ENCODE peak calls at places on chromosomes 13 and 19, in nine cellular contexts. N, S, G, L, U, J, D, B and Y are unnamed samples.

GRCh38 chr19:5827891-5828660 is 11.4 kb downstream of the FUT6 start:
- DNase-seq in B (peak), D (peak), S (peak), G (peak), U (peak), J (peak), L (peak), N (peak), Y (peak)

GRCh38 chr19:15913384-15913783 is 15.5 kb upstream of the CYP4F2 start:
- DNase-seq in L (no peak), S (no peak), N (no peak), J (no peak), G (no peak), B (no peak), U (no peak), D (no peak), Y (no peak)

GRCh38 chr19:14428882-14429416 is 4.2 kb upstream of the PKN1 start:
- DNase-seq in J (no peak), S (no peak), U (no peak), D (no peak), B (no peak), L (no peak), G (no peak), N (no peak), Y (no peak)

GRCh38 chr13:96532804-96533203 is 442.9 kb downstream of the HS6ST3 start:
- DNase-seq in N (no peak), L (no peak), U (no peak), G (no peak), J (no peak), S (no peak), D (no peak), B (no peak), Y (no peak)

GRCh38 chr13:64332048-64332447 is 2898.1 kb downstream of the PCDH9 start:
- DNase-seq in S (no peak), J (no peak), U (no peak), D (no peak), G (no peak), N (no peak), B (no peak), L (no peak), Y (no peak)

GRCh38 chr13:52599037-52599852 is 43.0 kb upstream of the HNRNPA1L2 start:
- DNase-seq in S (no peak), D (no peak), U (no peak), N (no peak), J (peak), B (peak), G (no peak), L (no peak), Y (no peak)

GRCh38 chr19:5137114-5137513 is 168.2 kb downstream of the KDM4B start:
- DNase-seq in G (no peak), S (no peak), B (no peak), L (peak), U (no peak), D (no peak), J (no peak), N (no peak), Y (no peak)

GRCh38 chr19:46513461-46514236 is 18.0 kb upstream of the PNMA8B start:
- DNase-seq in B (peak), J (peak), N (peak), D (peak), S (no peak), L (peak), G (no peak), U (peak), Y (no peak)

GRCh38 chr13:31530883-31531282 is 208.4 kb upstream of the RXFP2 start:
- DNase-seq in L (no peak), N (no peak), S (no peak), J (no peak), B (no peak), D (no peak), U (no peak), G (no peak), Y (no peak)

GRCh38 chr13:35470671-35471465 is 5.6 kb downstream of the MAB21L1 start:
- DNase-seq in D (peak), G (no peak), N (no peak), B (no peak), J (peak), S (no peak), L (peak), U (no peak), Y (no peak)

GRCh38 chr19:43692364-43692763 is 22.4 kb upstream of the PLAUR start:
- DNase-seq in S (no peak), B (no peak), G (no peak), N (no peak), J (no peak), D (no peak), L (no peak), U (no peak), Y (no peak)

GRCh38 chr19:43691755-43692154 is 21.8 kb upstream of the PLAUR start:
- DNase-seq in G (no peak), L (no peak), J (no peak), U (no peak), B (no peak), S (no peak), D (no peak), N (no peak), Y (no peak)

GRCh38 chr19:43688059-43688763 is 18.2 kb upstream of the PLAUR start:
- DNase-seq in U (no peak), B (no peak), S (no peak), L (no peak), N (no peak), G (no peak), D (no peak), J (no peak), Y (no peak)

GRCh38 chr19:43690890-43691289 is 20.9 kb upstream of the PLAUR start:
- DNase-seq in D (no peak), U (no peak), L (no peak), G (no peak), J (no peak), B (no peak), N (no peak), S (no peak), Y (no peak)

GRCh38 chr19:43690444-43690843 is 20.5 kb upstream of the PLAUR start:
- DNase-seq in D (no peak), N (no peak), U (no peak), B (no peak), S (no peak), J (no peak), L (no peak), G (no peak), Y (no peak)
- H3K4me3 ChIP-seq in D (no peak), N (no peak), U (no peak), B (no peak), S (no peak), J (no peak), L (no peak), G (no peak), Y (no peak)

DNA sequence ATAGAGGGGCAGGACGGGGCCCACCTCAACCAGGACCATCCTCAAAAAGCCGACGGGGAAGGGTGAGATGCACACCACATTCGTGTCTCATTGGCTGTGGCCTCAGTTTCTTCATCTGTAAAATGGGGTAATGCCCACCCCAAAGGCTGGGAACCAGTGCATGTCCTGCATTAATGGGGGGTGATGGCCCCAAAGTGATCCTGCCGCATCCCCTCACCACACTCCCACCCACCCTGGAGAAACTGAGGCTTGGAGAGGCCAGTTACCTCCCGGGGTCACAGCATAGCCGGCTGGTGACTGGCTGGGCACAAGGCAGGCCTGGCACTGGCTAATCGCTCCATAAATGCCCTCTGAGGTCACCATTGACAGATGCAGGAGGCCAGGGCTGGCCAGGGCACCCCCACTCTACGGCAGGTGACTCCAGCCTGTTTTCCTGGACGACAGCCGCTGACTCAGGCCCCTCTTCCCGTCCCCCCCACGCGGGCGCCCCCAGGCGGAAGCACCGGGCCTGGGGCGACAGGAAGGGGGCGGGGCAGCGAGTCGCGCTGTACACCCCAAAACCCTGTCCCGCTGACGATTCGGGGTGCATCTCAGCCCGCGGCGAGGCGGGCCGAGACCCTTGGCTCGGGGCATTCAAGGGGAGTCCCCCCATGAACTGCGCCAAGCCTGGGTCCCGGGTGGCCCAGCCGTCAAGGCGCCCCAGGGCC is 483 bp upstream of the MIDN start:
- DNase-seq in G (no peak), S (no peak), J (peak), N (no peak), B (peak), D (peak), U (peak), L (peak), Y (no peak)
- TF ChIP-seq CTCF in G (no peak), S (no peak), J (peak), N (peak), B (peak), D (peak), U (peak), L (peak), Y (peak)

DNA sequence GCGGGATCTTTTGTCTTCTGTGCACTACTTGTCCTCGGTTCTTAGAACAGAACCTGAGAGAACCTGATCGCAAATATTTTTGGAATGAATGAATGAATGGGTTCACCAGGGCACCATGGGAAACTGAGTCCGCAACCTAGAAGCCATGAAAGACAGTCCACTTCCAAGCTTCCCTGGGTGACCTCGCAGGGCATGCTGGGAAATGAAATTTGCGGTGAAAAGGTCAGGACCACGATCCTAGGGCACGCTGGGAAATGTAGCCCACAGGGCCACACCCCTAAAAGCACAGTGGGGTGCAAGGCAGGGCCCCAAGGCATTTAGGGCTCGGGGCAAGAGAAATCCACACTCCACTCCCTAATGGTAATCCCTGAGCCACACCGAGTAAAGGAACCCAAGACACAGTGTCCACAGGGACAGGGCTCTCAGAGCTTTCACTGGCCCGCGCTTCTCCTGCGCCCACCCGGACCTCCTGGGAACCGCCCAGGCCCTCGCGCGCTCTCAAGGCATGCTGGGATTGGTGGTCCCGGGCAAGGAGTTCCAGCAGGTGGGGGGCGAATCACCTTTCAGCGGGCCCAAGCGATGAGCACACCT is 1.1 kb upstream of the PPP1R12C start:
- DNase-seq in N (no peak), L (no peak), G (no peak), B (peak), S (no peak), U (peak), J (peak), D (peak), Y (no peak)
- H3K4me3 ChIP-seq in N (peak), L (peak), G (peak), B (peak), S (peak), U (no peak), J (peak), D (peak), Y (peak)

DNA sequence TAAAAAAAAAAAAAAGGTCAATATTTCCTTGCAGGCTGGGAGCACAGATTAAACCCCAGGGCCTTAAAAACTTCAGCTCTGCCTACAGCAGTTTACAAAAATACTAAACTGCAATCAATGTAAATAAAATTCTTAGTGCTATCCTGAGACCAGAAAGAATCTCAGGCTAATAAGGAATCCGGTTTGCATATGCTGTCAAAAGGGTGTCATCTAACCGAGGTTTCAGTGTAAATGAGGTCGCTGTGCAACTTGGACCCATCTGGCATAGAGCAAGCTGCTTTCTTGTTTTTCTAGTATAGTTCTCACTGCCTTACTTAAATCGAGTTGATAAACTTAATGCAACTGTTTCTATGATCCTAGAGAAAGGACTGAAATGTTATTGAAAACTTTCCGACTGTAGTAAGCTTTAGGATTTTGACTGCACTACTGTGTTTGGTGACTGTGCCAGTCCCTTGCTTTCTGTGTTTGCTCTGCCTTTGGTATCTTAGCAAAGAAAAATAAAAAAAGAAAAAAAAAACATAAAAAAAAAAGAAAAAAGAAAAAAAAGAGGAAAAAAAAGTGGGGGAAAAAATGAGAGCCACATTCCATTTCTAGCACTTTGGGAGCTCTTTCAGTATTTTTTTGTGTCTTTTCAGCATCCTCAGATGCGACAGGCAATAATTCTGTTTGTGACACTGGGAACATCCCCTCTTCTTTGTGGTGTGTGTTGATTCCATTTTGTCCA is 340.4 kb downstream of the ZNF536 start:
- DNase-seq in U (no peak), N (no peak), S (no peak), B (no peak), D (no peak), L (no peak), G (no peak), J (no peak), Y (no peak)
- TF ChIP-seq CTCF in U (no peak), N (no peak), S (no peak), B (no peak), D (no peak), L (no peak), G (no peak), J (no peak), Y (no peak)

GRCh38 chr13:22939157-22939556 is 241.6 kb upstream of the SGCG start:
- DNase-seq in G (no peak), S (no peak), D (no peak), J (no peak), B (no peak), U (no peak), L (peak), N (no peak), Y (no peak)

GRCh38 chr13:22937241-22937640 is 243.5 kb upstream of the SGCG start:
- DNase-seq in G (no peak), U (no peak), S (no peak), J (no peak), B (no peak), N (no peak), D (no peak), L (peak), Y (no peak)

GRCh38 chr13:22938576-22938975 is 242.2 kb upstream of the SGCG start:
- DNase-seq in N (no peak), U (no peak), L (peak), S (no peak), B (no peak), G (no peak), D (no peak), J (no peak), Y (no peak)

GRCh38 chr13:22940736-22941135 is 240.0 kb upstream of the SGCG start:
- DNase-seq in U (no peak), S (no peak), J (no peak), G (no peak), L (peak), B (no peak), D (no peak), N (no peak), Y (no peak)

DNA sequence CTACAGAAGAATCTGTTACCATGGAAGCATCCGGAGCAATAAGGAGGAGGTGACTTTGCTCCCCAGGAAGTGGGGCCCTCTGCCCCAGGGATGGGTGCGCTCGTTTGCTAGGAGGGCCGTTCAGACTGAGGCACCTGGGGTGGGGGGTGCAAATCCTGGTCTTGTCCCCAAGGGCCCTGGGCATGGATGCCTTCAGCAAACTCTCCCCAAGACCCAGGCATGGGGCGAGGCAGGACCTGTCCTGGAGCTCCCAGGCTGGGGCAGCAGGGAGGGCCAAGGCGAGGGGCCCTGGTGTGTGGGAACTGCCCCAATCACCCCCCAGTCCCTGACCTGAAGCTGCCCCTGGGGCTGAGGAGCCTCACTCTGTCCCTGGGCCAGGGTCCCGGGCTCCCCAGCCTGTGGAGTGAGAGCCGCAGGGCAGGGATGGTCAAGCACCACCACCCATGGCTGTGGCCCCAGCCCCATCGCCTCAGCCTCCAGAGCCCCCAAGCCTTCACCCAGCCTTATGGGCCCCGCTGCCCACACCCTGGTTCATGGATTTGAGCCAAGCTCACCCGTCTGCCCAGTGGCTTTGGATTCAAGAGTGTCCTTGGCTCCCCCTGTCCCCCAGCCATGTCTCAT is 240.6 kb upstream of the SGCG start:
- DNase-seq in N (no peak), B (no peak), S (no peak), U (no peak), G (no peak), J (no peak), L (peak), D (no peak), Y (no peak)
- H3K4me3 ChIP-seq in N (no peak), B (no peak), S (no peak), U (no peak), G (no peak), J (no peak), L (no peak), D (no peak), Y (no peak)